ENCODE peak calls at places on chromosomes 3 and 15, in seven cellular contexts. Z, M, U, S, P, B and K are unnamed samples.
A peak's percentile ranks its signal among the peaks of the same experiment; 100 is the strongest.

GRCh38 chr3:121545564-121546455 is at the start of gene POLQ:
- DNase-seq in Z (peak; percentile 93), M (peak; percentile 95), U (peak; percentile 96), S (peak; percentile 97), P (peak; percentile 79), B (peak; percentile 93), K (peak; percentile 91)

GRCh38 chr3:138051946-138052802 is 42.2 kb downstream of the CLDN18 start:
- DNase-seq in Z (peak; percentile 72), M (peak; percentile 62), U (peak; percentile 45), S (peak; percentile 60), P (peak; percentile 10), B (peak; percentile 32), K (peak; percentile 38)

GRCh38 chr3:66038726-66039589 is at the start of gene MAGI1:
- DNase-seq in Z (peak; percentile 98), M (peak; percentile 95), U (peak; percentile 96), S (peak; percentile 85), P (peak; percentile 80), B (peak; percentile 93), K (peak; percentile 97)

GRCh38 chr3:22960326-22960984 is 242.7 kb upstream of the UBE2E2 start:
- DNase-seq in Z (peak; percentile 66), M (peak; percentile 26), U (peak; percentile 20), S (peak; percentile 74), P (no peak), B (peak; percentile 21), K (peak; percentile 47)

GRCh38 chr15:93399121-93399520 is 310.1 kb upstream of the RGMA start:
- DNase-seq in Z (no peak), M (no peak), U (no peak), S (no peak), P (no peak), B (no peak), K (no peak)

GRCh38 chr15:36590838-36591237 is 11.4 kb downstream of the CDIN1 start:
- DNase-seq in Z (no peak), M (peak; percentile 96), U (peak; percentile 98), S (peak; percentile 95), P (no peak), B (peak; percentile 93), K (no peak)

GRCh38 chr15:72183781-72184164 is 13.8 kb downstream of the GRAMD2A start:
- DNase-seq in Z (no peak), M (no peak), U (no peak), S (no peak), P (no peak), B (no peak), K (no peak)

GRCh38 chr3:127697531-127698240 is 24.9 kb downstream of the ABTB1 start:
- DNase-seq in Z (peak; percentile 80), M (peak; percentile 90), U (peak; percentile 78), S (peak; percentile 70), P (peak; percentile 68), B (peak; percentile 33), K (peak; percentile 92)

GRCh38 chr3:179446501-179446900 is 4.8 kb downstream of the GNB4 start:
- DNase-seq in Z (peak; percentile 39), M (peak; percentile 48), U (no peak), S (peak; percentile 58), P (no peak), B (peak; percentile 38), K (peak; percentile 73)

GRCh38 chr3:100647673-100648072 is 38.3 kb downstream of the ADGRG7 start:
- DNase-seq in Z (no peak), M (no peak), U (no peak), S (no peak), P (no peak), B (no peak), K (no peak)

GRCh38 chr3:150783920-150784746 is 21.2 kb upstream of the SIAH2 start:
- DNase-seq in Z (no peak), M (no peak), U (no peak), S (peak; percentile 79), P (no peak), B (no peak), K (no peak)

GRCh38 chr3:29057326-29057725 is 223.5 kb upstream of the RBMS3 start:
- DNase-seq in Z (peak; percentile 27), M (peak; percentile 83), U (peak; percentile 84), S (no peak), P (no peak), B (peak; percentile 92), K (no peak)

GRCh38 chr3:73540969-73541740 is 83.6 kb downstream of the PDZRN3 start:
- DNase-seq in Z (no peak), M (peak; percentile 60), U (peak; percentile 63), S (peak; percentile 5), P (no peak), B (peak; percentile 46), K (no peak)

GRCh38 chr15:91852741-91853500 is 587 bp upstream of the SLCO3A1 start:
- DNase-seq in Z (peak; percentile 80), M (peak; percentile 56), U (peak; percentile 62), S (no peak), P (peak; percentile 88), B (peak; percentile 67), K (peak; percentile 21)

GRCh38 chr15:86009727-86010126 is 69.9 kb upstream of the AGBL1 start:
- DNase-seq in Z (no peak), M (no peak), U (no peak), S (no peak), P (no peak), B (no peak), K (no peak)

GRCh38 chr15:90101969-90102890 is at the start of gene IDH2:
- DNase-seq in Z (peak; percentile 97), M (peak; percentile 79), U (peak; percentile 80), S (peak; percentile 89), P (peak; percentile 97), B (peak; percentile 78), K (peak; percentile 87)

GRCh38 chr3:111857474-111857873 is 1.6 kb upstream of the PHLDB2 start:
- DNase-seq in Z (no peak), M (no peak), U (peak; percentile 51), S (no peak), P (no peak), B (no peak), K (no peak)

GRCh38 chr3:12476238-12476897 is 7.9 kb upstream of the TSEN2 start:
- DNase-seq in Z (no peak), M (peak; percentile 77), U (peak; percentile 64), S (peak; percentile 92), P (no peak), B (no peak), K (peak; percentile 53)

GRCh38 chr3:185308126-185308754 is 54.4 kb upstream of the EHHADH start:
- DNase-seq in Z (peak; percentile 79), M (peak; percentile 55), U (peak; percentile 30), S (peak; percentile 84), P (peak; percentile 62), B (peak; percentile 59), K (peak; percentile 68)

GRCh38 chr3:192888121-192888520 is 29.5 kb downstream of the MB21D2 start:
- DNase-seq in Z (no peak), M (no peak), U (peak; percentile 58), S (peak; percentile 40), P (no peak), B (no peak), K (no peak)

GRCh38 chr3:1348547-1348946 is 255.7 kb downstream of the CNTN6 start:
- DNase-seq in Z (no peak), M (no peak), U (no peak), S (no peak), P (no peak), B (no peak), K (no peak)

GRCh38 chr15:100215031-100215842 is 126.5 kb downstream of the ADAMTS17 start:
- DNase-seq in Z (no peak), M (no peak), U (no peak), S (no peak), P (no peak), B (no peak), K (no peak)

GRCh38 chr3:27678234-27678633 is 43.9 kb downstream of the EOMES start:
- DNase-seq in Z (no peak), M (no peak), U (no peak), S (no peak), P (no peak), B (no peak), K (no peak)
- H3K4me2 ChIP-seq in Z (no peak overlapping the region), M (no peak overlapping the region), U (no peak overlapping the region), S (no peak overlapping the region), P (no peak overlapping the region), B (no peak overlapping the region), K (no peak overlapping the region)

GRCh38 chr15:39253552-39253951 is 327.3 kb upstream of the THBS1 start:
- DNase-seq in Z (no peak), M (no peak), U (no peak), S (no peak), P (no peak), B (no peak), K (no peak)

GRCh38 chr15:39250460-39251186 is 330.3 kb upstream of the THBS1 start:
- DNase-seq in Z (no peak), M (no peak), U (no peak), S (peak; percentile 15), P (no peak), B (no peak), K (peak; percentile 71)

GRCh38 chr15:39254181-39254580 is 326.7 kb upstream of the THBS1 start:
- DNase-seq in Z (no peak), M (no peak), U (no peak), S (no peak), P (no peak), B (no peak), K (no peak)

GRCh38 chr15:39250001-39250400 is 330.9 kb upstream of the THBS1 start:
- DNase-seq in Z (no peak), M (no peak), U (no peak), S (no peak), P (no peak), B (no peak), K (no peak)

DNA sequence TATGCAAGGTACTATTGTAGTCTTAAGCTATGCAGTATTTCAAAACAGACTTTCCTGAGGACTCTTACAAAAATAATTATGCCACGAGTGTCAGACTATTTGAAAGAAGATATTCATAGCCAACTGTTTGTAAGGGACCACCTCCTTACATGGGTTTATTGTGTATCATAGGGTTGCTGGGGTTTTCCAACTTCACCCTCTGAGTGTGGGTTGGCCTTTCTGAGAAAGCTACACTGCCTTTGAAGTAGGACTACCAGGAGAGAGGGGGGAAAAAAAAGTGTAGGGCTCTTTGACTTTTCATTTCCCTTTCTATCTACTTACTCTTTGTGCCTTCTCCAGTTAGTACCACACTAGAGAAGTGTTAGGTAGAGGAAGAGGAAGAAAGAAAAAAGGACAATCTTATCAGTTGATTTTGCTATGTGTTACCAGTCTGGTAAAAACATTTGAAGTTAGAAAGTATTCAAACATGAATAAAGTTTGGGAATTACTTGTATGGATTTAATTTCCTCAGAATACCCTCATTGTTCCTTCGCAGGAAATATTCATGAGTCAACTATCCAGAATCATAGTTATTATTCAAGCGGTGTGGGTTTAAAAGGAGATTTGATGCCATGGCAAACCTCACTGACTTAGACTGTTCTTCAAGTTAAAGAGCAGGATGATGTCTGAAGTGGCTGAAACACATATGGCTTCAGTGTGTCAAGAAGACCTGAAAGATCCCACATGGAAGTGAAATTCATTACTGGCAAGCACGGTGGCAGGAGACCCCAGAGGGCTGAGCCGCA is 329.3 kb upstream of the THBS1 start:
- DNase-seq in Z (no peak), M (peak; percentile 60), U (peak; percentile 81), S (no peak), P (no peak), B (peak; percentile 49), K (peak; percentile 82)
- H3K4me2 ChIP-seq in Z (no peak overlapping the region), M (peak overlapping the region; percentile 16), U (no peak overlapping the region), S (no peak overlapping the region), P (no peak overlapping the region), B (peak overlapping the region; percentile 1), K (peak overlapping the region; percentile 94)

GRCh38 chr15:59369597-59369996 is 3.1 kb downstream of the MYO1E start:
- DNase-seq in Z (no peak), M (no peak), U (peak; percentile 35), S (peak; percentile 54), P (no peak), B (peak; percentile 58), K (no peak)
- H3K4me2 ChIP-seq in Z (no peak overlapping the region), M (no peak overlapping the region), U (no peak overlapping the region), S (peak overlapping the region; percentile 95), P (no peak overlapping the region), B (peak overlapping the region; percentile 88), K (peak overlapping the region; percentile 10)

GRCh38 chr15:78130012-78130353 is 1.3 kb downstream of the CIB2 start:
- DNase-seq in Z (no peak), M (no peak), U (no peak), S (no peak), P (no peak), B (no peak), K (no peak)
- H3K4me2 ChIP-seq in Z (peak overlapping the region; percentile 87), M (no peak overlapping the region), U (no peak overlapping the region), S (no peak overlapping the region), P (peak overlapping the region; percentile 89), B (no peak overlapping the region), K (no peak overlapping the region)